ENCODE peak calls at places on chromosomes 5 and 9, in six cellular contexts. I is amygdala, Q is hypothalamus, P is right lobe of liver, Z is mucosa of descending colon, T is ovary. W is an unnamed sample.

GRCh38 chr5:150567031-150567680 is 59.2 kb downstream of the NDST1 start:
- DNase-seq in Z (no peak), Q (no peak), P (no peak), I (no peak), T (no peak), W (peak)

GRCh38 chr9:4117835-4118610 is 181.8 kb downstream of the GLIS3 start:
- DNase-seq in T (peak), Z (peak), I (no peak), P (peak), Q (no peak), W (no peak)

GRCh38 chr9:69215774-69216482 is 41.9 kb downstream of the TJP2 start:
- DNase-seq in T (no peak), Q (no peak), Z (no peak), I (no peak), P (no peak), W (peak)

GRCh38 chr9:132412089-132412488 is 2.1 kb downstream of the CFAP77 start:
- DNase-seq in I (no peak), Z (no peak), Q (no peak), T (no peak), P (no peak), W (no peak)

GRCh38 chr9:19999491-20000057 is 210.7 kb upstream of the SLC24A2 start:
- DNase-seq in T (no peak), Z (no peak), P (no peak), I (no peak), Q (no peak), W (peak)

GRCh38 chr9:72384710-72385475 is 19.9 kb upstream of the ZFAND5 start:
- DNase-seq in T (no peak), Q (no peak), Z (no peak), P (no peak), I (no peak), W (no peak)

GRCh38 chr9:116549061-116549664 is 137.9 kb upstream of the TRIM32 start:
- DNase-seq in I (no peak), T (peak), P (peak), Z (peak), Q (no peak), W (peak)

GRCh38 chr9:87701931-87702421 is 23.9 kb upstream of the CTSL start:
- DNase-seq in P (no peak), Q (no peak), Z (no peak), I (no peak), T (no peak), W (no peak)

GRCh38 chr9:126239515-126239914 is 87.1 kb upstream of the MVB12B start:
- DNase-seq in I (no peak), Q (no peak), P (no peak), Z (no peak), T (no peak), W (no peak)

GRCh38 chr5:147240266-147240985 is 5.6 kb downstream of the STK32A start:
- DNase-seq in Q (no peak), Z (no peak), T (no peak), I (no peak), P (no peak), W (no peak)

GRCh38 chr9:6197330-6197729 is 18.3 kb upstream of the IL33 start:
- DNase-seq in Z (no peak), T (no peak), I (no peak), Q (no peak), P (no peak), W (no peak)

GRCh38 chr9:136457326-136457725 is 17.7 kb upstream of the INPP5E start:
- DNase-seq in I (no peak), T (no peak), Q (no peak), Z (no peak), P (no peak), W (no peak)